ENCODE peak calls at places on chromosomes 16 and 17, in nine cellular contexts. U, K, V, R, A, X, H, W and E are unnamed samples.

GRCh38 chr17:50943575-50943933 is 77.4 kb upstream of the TOB1 start:
- DNase-seq in U (peak), K (no peak), V (no peak), R (peak), A (peak), X (no peak), H (no peak), W (no peak), E (no peak)

GRCh38 chr17:49996495-49997255 is 1.7 kb upstream of the DLX3 start:
- DNase-seq in U (no peak), K (peak), V (no peak), R (peak), A (peak), X (peak), H (peak), W (no peak), E (peak)

GRCh38 chr16:49085689-49086088 is 195.9 kb downstream of the CBLN1 start:
- DNase-seq in U (no peak), K (peak), V (peak), R (no peak), A (no peak), X (no peak), H (no peak), W (no peak), E (peak)

GRCh38 chr17:75637143-75637538 is 3.9 kb downstream of the SMIM5 start:
- DNase-seq in U (no peak), K (no peak), V (no peak), R (peak), A (peak), X (no peak), H (peak), W (no peak), E (no peak)

GRCh38 chr17:77935121-77935571 is 23.4 kb upstream of the TNRC6C start:
- DNase-seq in U (no peak), K (no peak), V (no peak), R (peak), A (no peak), X (no peak), H (no peak), W (no peak), E (no peak)

GRCh38 chr17:48494335-48494734 is 36.5 kb downstream of the HOXB1 start:
- DNase-seq in U (no peak), K (peak), V (no peak), R (no peak), A (no peak), X (no peak), H (no peak), W (no peak), E (peak)

GRCh38 chr16:61274211-61274610 is 762.0 kb downstream of the CDH8 start:
- DNase-seq in U (no peak), K (no peak), V (no peak), R (no peak), A (no peak), X (no peak), H (no peak), W (no peak), E (no peak)

GRCh38 chr16:81520151-81520470 is 75.5 kb downstream of the CMIP start:
- DNase-seq in U (no peak), K (no peak), V (no peak), R (no peak), A (no peak), X (no peak), H (no peak), W (no peak), E (no peak)

GRCh38 chr17:1000597-1001490 is 3.9 kb downstream of the TIMM22 start:
- DNase-seq in U (no peak), K (peak), V (no peak), R (peak), A (no peak), X (no peak), H (no peak), W (no peak), E (no peak)

GRCh38 chr17:41777579-41778188 is 8.8 kb downstream of the JUP start:
- DNase-seq in U (peak), K (peak), V (peak), R (no peak), A (peak), X (no peak), H (peak), W (peak), E (peak)

GRCh38 chr16:75632857-75633256 is 9.8 kb upstream of the ADAT1 start:
- DNase-seq in U (no peak), K (no peak), V (no peak), R (no peak), A (no peak), X (no peak), H (no peak), W (no peak), E (no peak)

GRCh38 chr16:73669535-73670274 is 621.8 kb upstream of the ZFHX3 start:
- DNase-seq in U (no peak), K (no peak), V (no peak), R (no peak), A (no peak), X (no peak), H (no peak), W (no peak), E (no peak)

GRCh38 chr17:48513097-48513496 is 17.7 kb downstream of the HOXB1 start:
- DNase-seq in U (no peak), K (no peak), V (no peak), R (no peak), A (no peak), X (no peak), H (no peak), W (no peak), E (no peak)

GRCh38 chr17:42288078-42288984 is at the start of gene STAT5A:
- DNase-seq in U (peak), K (peak), V (no peak), R (peak), A (peak), X (peak), H (peak), W (no peak), E (peak)

GRCh38 chr17:68570531-68570930 is 30.6 kb downstream of the FAM20A start:
- DNase-seq in U (no peak), K (no peak), V (no peak), R (no peak), A (no peak), X (no peak), H (no peak), W (no peak), E (no peak)

GRCh38 chr16:17757808-17758207 is 287.0 kb upstream of the XYLT1 start:
- DNase-seq in U (no peak), K (no peak), V (no peak), R (no peak), A (no peak), X (no peak), H (no peak), W (no peak), E (no peak)

GRCh38 chr16:4852221-4852872 is 5.1 kb downstream of the UBN1 start:
- DNase-seq in U (no peak), K (peak), V (no peak), R (no peak), A (no peak), X (no peak), H (no peak), W (no peak), E (peak)

GRCh38 chr17:64420143-64420670 is 28.7 kb upstream of the MILR1 start:
- DNase-seq in U (no peak), K (peak), V (peak), R (no peak), A (no peak), X (no peak), H (no peak), W (peak), E (peak)

GRCh38 chr17:9484789-9485188 is 90.8 kb downstream of the STX8 start:
- DNase-seq in U (no peak), K (peak), V (no peak), R (no peak), A (no peak), X (no peak), H (no peak), W (no peak), E (no peak)

GRCh38 chr17:78197147-78197830 is 10.1 kb downstream of the AFMID start:
- DNase-seq in U (no peak), K (no peak), V (no peak), R (no peak), A (no peak), X (no peak), H (no peak), W (no peak), E (no peak)

GRCh38 chr16:4200781-4201137 is 41.1 kb downstream of the SRL start:
- DNase-seq in U (no peak), K (peak), V (no peak), R (no peak), A (no peak), X (no peak), H (no peak), W (peak), E (peak)

GRCh38 chr16:12461201-12461600 is 342.5 kb downstream of the CPPED1 start:
- DNase-seq in U (no peak), K (no peak), V (no peak), R (no peak), A (no peak), X (no peak), H (no peak), W (no peak), E (no peak)

GRCh38 chr16:56897026-56897799 is 32.2 kb downstream of the SLC12A3 start:
- DNase-seq in U (no peak), K (no peak), V (no peak), R (no peak), A (no peak), X (no peak), H (no peak), W (no peak), E (no peak)

GRCh38 chr17:19702231-19702641 is 14.1 kb downstream of the SLC47A2 start:
- DNase-seq in U (no peak), K (no peak), V (no peak), R (no peak), A (no peak), X (no peak), H (no peak), W (no peak), E (no peak)

GRCh38 chr17:36527851-36528250 is 6.8 kb downstream of the MYO19 start:
- DNase-seq in U (no peak), K (no peak), V (no peak), R (no peak), A (peak), X (no peak), H (no peak), W (no peak), E (no peak)

GRCh38 chr17:45171338-45172231 is 9.9 kb downstream of the HEXIM2 start:
- DNase-seq in U (no peak), K (no peak), V (no peak), R (peak), A (no peak), X (no peak), H (peak), W (no peak), E (peak)

GRCh38 chr16:83996481-83997252 is 28.6 kb downstream of the NECAB2 start:
- DNase-seq in U (no peak), K (no peak), V (no peak), R (no peak), A (no peak), X (no peak), H (no peak), W (no peak), E (no peak)
- TF ChIP-seq CTCF in U (no peak), K (no peak), V (no peak), R (no peak), A (no peak), X (no peak), H (no peak), W (no peak), E (no peak)

GRCh38 chr17:61514491-61514890 is 62.3 kb downstream of the TBX4 start:
- DNase-seq in U (no peak), K (no peak), V (no peak), R (no peak), A (no peak), X (no peak), H (no peak), W (no peak), E (no peak)

GRCh38 chr17:61519754-61520440 is 67.7 kb downstream of the TBX4 start:
- DNase-seq in U (no peak), K (no peak), V (no peak), R (no peak), A (no peak), X (no peak), H (no peak), W (no peak), E (no peak)

GRCh38 chr17:61517843-61518606 is 65.8 kb downstream of the TBX4 start:
- DNase-seq in U (no peak), K (no peak), V (no peak), R (no peak), A (no peak), X (no peak), H (no peak), W (no peak), E (no peak)

GRCh38 chr17:61519139-61519538 is 66.9 kb downstream of the TBX4 start:
- DNase-seq in U (no peak), K (no peak), V (no peak), R (no peak), A (no peak), X (no peak), H (no peak), W (no peak), E (no peak)

DNA sequence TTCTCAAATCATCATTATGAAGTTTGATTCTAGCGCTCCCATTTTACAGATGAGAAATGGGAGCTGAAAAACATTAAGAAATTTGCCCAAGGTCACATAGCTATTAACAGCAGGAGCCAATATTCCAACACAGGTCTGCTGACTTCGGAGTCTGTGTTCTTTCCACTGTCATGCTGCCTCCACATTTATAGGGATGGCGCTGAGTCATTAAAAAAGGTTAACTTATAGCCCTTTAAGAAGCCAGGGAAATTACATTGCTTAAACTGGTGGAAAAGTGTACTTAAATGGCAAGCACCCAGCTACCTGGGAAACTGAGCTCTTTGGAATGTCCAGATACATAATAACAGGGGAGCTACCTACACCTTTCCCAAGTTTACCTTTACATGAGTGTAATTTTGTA is 65.0 kb downstream of the TBX4 start:
- DNase-seq in U (no peak), K (no peak), V (no peak), R (no peak), A (no peak), X (no peak), H (no peak), W (no peak), E (no peak)
- TF ChIP-seq CTCF in U (no peak), K (no peak), V (no peak), R (no peak), A (no peak), X (no peak), H (no peak), W (no peak), E (no peak)

DNA sequence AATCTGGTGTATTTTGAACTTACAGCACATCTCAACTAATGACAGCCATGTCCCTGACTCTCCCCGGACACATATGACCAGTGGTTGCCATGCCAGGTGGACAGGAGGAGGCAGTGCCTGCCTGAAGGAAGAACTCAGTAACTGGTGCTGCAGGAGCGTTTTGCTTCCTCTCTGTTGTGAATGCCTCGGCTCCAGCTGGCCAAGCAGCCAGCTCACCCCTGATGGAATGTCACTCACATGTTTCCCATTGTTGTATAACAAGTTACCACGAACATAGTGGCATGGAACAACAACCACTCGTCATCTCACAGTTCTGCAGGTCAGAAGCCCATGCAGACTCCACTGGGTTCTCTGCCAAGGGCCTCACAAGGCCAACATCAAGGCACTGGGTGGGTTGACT is 20.1 kb upstream of the IRF8 start:
- DNase-seq in U (no peak), K (peak), V (peak), R (no peak), A (no peak), X (no peak), H (no peak), W (peak), E (peak)
- TF ChIP-seq CTCF in U (no peak), K (no peak), V (no peak), R (no peak), A (no peak), X (no peak), H (no peak), W (peak), E (no peak)

DNA sequence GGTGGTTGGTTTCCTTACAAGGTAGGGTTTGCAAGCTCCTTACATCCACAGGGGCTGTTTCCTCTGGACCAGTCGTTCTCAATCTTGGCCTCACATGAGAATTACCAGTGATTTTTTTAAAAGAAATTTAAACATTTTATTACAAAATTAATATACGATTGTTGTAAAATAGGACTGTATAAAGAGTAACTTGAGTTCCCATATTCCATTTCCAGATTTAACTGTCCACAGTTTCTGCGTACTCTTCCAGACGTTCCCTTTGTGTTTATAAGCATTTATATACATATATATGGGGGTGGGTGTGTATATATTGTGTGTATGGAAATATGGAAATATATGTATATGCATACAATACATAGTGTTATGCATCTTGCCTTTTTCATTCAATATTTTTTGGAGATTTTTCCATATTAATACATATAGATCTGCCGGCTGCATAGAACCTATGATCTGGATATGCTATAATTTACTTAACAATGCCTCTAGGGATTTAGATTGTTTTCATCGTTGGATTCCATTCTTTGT is 31.5 kb downstream of the HLF start:
- DNase-seq in U (no peak), K (no peak), V (no peak), R (no peak), A (no peak), X (no peak), H (no peak), W (no peak), E (no peak)
- TF ChIP-seq CTCF in U (no peak), K (no peak), V (no peak), R (no peak), A (no peak), X (no peak), H (no peak), W (no peak), E (no peak)